ENCODE peak calls at places on chromosome 22, in ten cellular contexts. One of them, this sample, is unnamed.

GRCh38 chr22:45082795-45083194 is 73.0 kb upstream of the PHF21B start:
- DNase-seq in fibroblast of villous mesenchyme: no peak
- DNase-seq in CD8-positive, alpha-beta T cell: no peak
- DNase-seq in mammary epithelial cell: no peak
- DNase-seq in coronary artery: no peak
- DNase-seq in BJ: no peak
- DNase-seq in OCI-LY7: no peak
- DNase-seq in HCT116: no peak
- DNase-seq in foreskin fibroblast: no peak
- DNase-seq in WERI-Rb-1: no peak
- DNase-seq in this sample: no peak

GRCh38 chr22:45163074-45163416 is 680 bp upstream of the NUP50 start:
- DNase-seq in fibroblast of villous mesenchyme: peak
- DNase-seq in CD8-positive, alpha-beta T cell: no peak
- DNase-seq in mammary epithelial cell: peak
- DNase-seq in coronary artery: no peak
- DNase-seq in BJ: no peak
- DNase-seq in OCI-LY7: peak
- DNase-seq in HCT116: no peak
- DNase-seq in foreskin fibroblast: no peak
- DNase-seq in WERI-Rb-1: peak
- DNase-seq in this sample: peak

GRCh38 chr22:42022162-42022847 is 23.7 kb downstream of the WBP2NL start:
- DNase-seq in fibroblast of villous mesenchyme: no peak
- DNase-seq in CD8-positive, alpha-beta T cell: no peak
- DNase-seq in mammary epithelial cell: peak
- DNase-seq in coronary artery: no peak
- DNase-seq in BJ: no peak
- DNase-seq in OCI-LY7: peak
- DNase-seq in HCT116: no peak
- DNase-seq in foreskin fibroblast: no peak
- DNase-seq in WERI-Rb-1: no peak
- DNase-seq in this sample: peak

GRCh38 chr22:45720875-45721378 is 49.3 kb downstream of the ATXN10 start:
- DNase-seq in fibroblast of villous mesenchyme: no peak
- DNase-seq in CD8-positive, alpha-beta T cell: no peak
- DNase-seq in mammary epithelial cell: peak
- DNase-seq in coronary artery: no peak
- DNase-seq in BJ: no peak
- DNase-seq in OCI-LY7: no peak
- DNase-seq in HCT116: no peak
- DNase-seq in foreskin fibroblast: no peak
- DNase-seq in WERI-Rb-1: no peak
- DNase-seq in this sample: peak

GRCh38 chr22:31036671-31037550 is 44.2 kb upstream of the SMTN start:
- DNase-seq in fibroblast of villous mesenchyme: peak
- DNase-seq in CD8-positive, alpha-beta T cell: no peak
- DNase-seq in mammary epithelial cell: peak
- DNase-seq in coronary artery: no peak
- DNase-seq in BJ: peak
- DNase-seq in OCI-LY7: no peak
- DNase-seq in HCT116: no peak
- DNase-seq in foreskin fibroblast: peak
- DNase-seq in WERI-Rb-1: no peak
- DNase-seq in this sample: peak

GRCh38 chr22:41256254-41256897 is 15.6 kb upstream of the CHADL start:
- DNase-seq in fibroblast of villous mesenchyme: peak
- DNase-seq in CD8-positive, alpha-beta T cell: no peak
- DNase-seq in mammary epithelial cell: peak
- DNase-seq in coronary artery: no peak
- DNase-seq in BJ: peak
- DNase-seq in OCI-LY7: no peak
- DNase-seq in HCT116: no peak
- DNase-seq in foreskin fibroblast: peak
- DNase-seq in WERI-Rb-1: no peak
- DNase-seq in this sample: peak

GRCh38 chr22:31230871-31231621 is 18.9 kb downstream of the LIMK2 start:
- DNase-seq in fibroblast of villous mesenchyme: peak
- DNase-seq in CD8-positive, alpha-beta T cell: peak
- DNase-seq in mammary epithelial cell: peak
- DNase-seq in coronary artery: no peak
- DNase-seq in BJ: no peak
- DNase-seq in OCI-LY7: peak
- DNase-seq in HCT116: no peak
- DNase-seq in foreskin fibroblast: peak
- DNase-seq in WERI-Rb-1: peak
- DNase-seq in this sample: peak

GRCh38 chr22:20316217-20316843 is 3.5 kb downstream of the DGCR6L start:
- DNase-seq in fibroblast of villous mesenchyme: no peak
- DNase-seq in CD8-positive, alpha-beta T cell: no peak
- DNase-seq in mammary epithelial cell: no peak
- DNase-seq in coronary artery: peak
- DNase-seq in BJ: no peak
- DNase-seq in OCI-LY7: no peak
- DNase-seq in HCT116: no peak
- DNase-seq in foreskin fibroblast: no peak
- DNase-seq in WERI-Rb-1: no peak
- DNase-seq in this sample: no peak

GRCh38 chr22:19406846-19407245 is 24.7 kb downstream of the HIRA start:
- DNase-seq in fibroblast of villous mesenchyme: no peak
- DNase-seq in CD8-positive, alpha-beta T cell: no peak
- DNase-seq in mammary epithelial cell: no peak
- DNase-seq in coronary artery: no peak
- DNase-seq in BJ: no peak
- DNase-seq in OCI-LY7: no peak
- DNase-seq in HCT116: no peak
- DNase-seq in foreskin fibroblast: no peak
- DNase-seq in WERI-Rb-1: no peak
- DNase-seq in this sample: no peak

GRCh38 chr22:35435201-35435712 is 35.3 kb downstream of the MCM5 start:
- DNase-seq in fibroblast of villous mesenchyme: no peak
- DNase-seq in CD8-positive, alpha-beta T cell: no peak
- DNase-seq in mammary epithelial cell: no peak
- DNase-seq in coronary artery: no peak
- DNase-seq in BJ: no peak
- DNase-seq in OCI-LY7: no peak
- DNase-seq in HCT116: no peak
- DNase-seq in foreskin fibroblast: no peak
- DNase-seq in WERI-Rb-1: no peak
- DNase-seq in this sample: no peak

GRCh38 chr22:35432226-35432905 is 32.4 kb downstream of the MCM5 start:
- DNase-seq in fibroblast of villous mesenchyme: no peak
- DNase-seq in CD8-positive, alpha-beta T cell: no peak
- DNase-seq in mammary epithelial cell: no peak
- DNase-seq in coronary artery: no peak
- DNase-seq in BJ: no peak
- DNase-seq in OCI-LY7: no peak
- DNase-seq in HCT116: no peak
- DNase-seq in foreskin fibroblast: no peak
- DNase-seq in WERI-Rb-1: peak
- DNase-seq in this sample: no peak

GRCh38 chr22:35430897-35431322 is 31.0 kb downstream of the MCM5 start:
- DNase-seq in fibroblast of villous mesenchyme: peak
- DNase-seq in CD8-positive, alpha-beta T cell: peak
- DNase-seq in mammary epithelial cell: peak
- DNase-seq in coronary artery: peak
- DNase-seq in BJ: peak
- DNase-seq in OCI-LY7: peak
- DNase-seq in HCT116: peak
- DNase-seq in foreskin fibroblast: peak
- DNase-seq in WERI-Rb-1: peak
- DNase-seq in this sample: peak

GRCh38 chr22:35434061-35434750 is 34.3 kb downstream of the MCM5 start:
- DNase-seq in fibroblast of villous mesenchyme: no peak
- DNase-seq in CD8-positive, alpha-beta T cell: no peak
- DNase-seq in mammary epithelial cell: no peak
- DNase-seq in coronary artery: no peak
- DNase-seq in BJ: no peak
- DNase-seq in OCI-LY7: no peak
- DNase-seq in HCT116: no peak
- DNase-seq in foreskin fibroblast: no peak
- DNase-seq in WERI-Rb-1: no peak
- DNase-seq in this sample: no peak

DNA sequence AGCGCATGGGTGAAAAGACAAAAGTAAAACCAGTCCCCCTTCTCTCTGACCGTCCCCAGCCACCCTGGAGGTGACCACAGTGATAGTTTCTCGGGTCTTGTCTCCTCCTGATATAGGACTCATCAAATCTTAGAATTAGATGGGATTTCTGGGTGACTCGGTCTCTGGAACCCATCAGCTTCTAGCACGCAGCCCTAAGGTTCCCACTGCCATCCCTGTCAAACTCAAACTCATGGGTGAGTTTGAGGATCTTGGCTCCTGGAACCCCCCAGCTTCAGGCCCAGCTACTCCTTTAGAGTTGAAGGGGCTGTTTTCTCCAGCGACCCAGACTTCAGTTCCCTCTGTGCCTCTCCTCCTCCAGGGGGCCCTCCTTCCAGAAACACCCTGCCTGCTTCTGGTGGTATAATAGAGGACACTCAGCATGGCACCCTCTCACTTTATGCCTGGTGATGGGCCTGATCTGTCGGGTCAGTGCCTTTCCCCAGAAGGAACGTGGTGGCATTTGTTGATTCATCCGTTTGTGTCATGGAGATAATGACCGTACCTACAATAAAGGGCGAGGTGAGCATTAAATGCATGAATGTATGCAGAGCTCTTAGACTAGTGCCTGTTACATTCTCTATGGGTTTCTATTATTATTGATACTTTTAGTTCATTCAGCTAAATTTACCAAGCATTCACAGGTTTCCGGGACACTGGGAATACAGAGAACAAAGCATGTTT is 31.7 kb downstream of the MCM5 start:
- DNase-seq in fibroblast of villous mesenchyme: no peak
- DNase-seq in CD8-positive, alpha-beta T cell: no peak
- DNase-seq in mammary epithelial cell: no peak
- DNase-seq in coronary artery: no peak
- DNase-seq in BJ: no peak
- DNase-seq in OCI-LY7: no peak
- DNase-seq in HCT116: no peak
- DNase-seq in foreskin fibroblast: no peak
- DNase-seq in WERI-Rb-1: no peak
- DNase-seq in this sample: no peak
- TF ChIP-seq CTCF in fibroblast of villous mesenchyme: peak
- TF ChIP-seq CTCF in CD8-positive, alpha-beta T cell: no peak
- TF ChIP-seq CTCF in mammary epithelial cell: no peak
- TF ChIP-seq CTCF in coronary artery: no peak
- TF ChIP-seq CTCF in BJ: no peak
- TF ChIP-seq CTCF in OCI-LY7: no peak
- TF ChIP-seq CTCF in HCT116: no peak
- TF ChIP-seq CTCF in foreskin fibroblast: peak
- TF ChIP-seq CTCF in WERI-Rb-1: no peak
- TF ChIP-seq CTCF in this sample: no peak

GRCh38 chr22:48588151-48588880 is 1239.4 kb downstream of the BRD1 start:
- DNase-seq in fibroblast of villous mesenchyme: no peak
- DNase-seq in CD8-positive, alpha-beta T cell: no peak
- DNase-seq in mammary epithelial cell: no peak
- DNase-seq in coronary artery: no peak
- DNase-seq in BJ: no peak
- DNase-seq in OCI-LY7: no peak
- DNase-seq in HCT116: no peak
- DNase-seq in foreskin fibroblast: no peak
- DNase-seq in WERI-Rb-1: no peak
- DNase-seq in this sample: no peak
- H3K4me3 ChIP-seq in fibroblast of villous mesenchyme: no peak
- H3K4me3 ChIP-seq in CD8-positive, alpha-beta T cell: no peak
- H3K4me3 ChIP-seq in mammary epithelial cell: no peak
- H3K4me3 ChIP-seq in coronary artery: no peak
- H3K4me3 ChIP-seq in BJ: no peak
- H3K4me3 ChIP-seq in OCI-LY7: no peak
- H3K4me3 ChIP-seq in HCT116: no peak
- H3K4me3 ChIP-seq in foreskin fibroblast: no peak
- H3K4me3 ChIP-seq in WERI-Rb-1: no peak
- H3K4me3 ChIP-seq in this sample: no peak

GRCh38 chr22:40156001-40156516 is 21.7 kb upstream of the TNRC6B start:
- DNase-seq in fibroblast of villous mesenchyme: peak
- DNase-seq in CD8-positive, alpha-beta T cell: no peak
- DNase-seq in mammary epithelial cell: peak
- DNase-seq in coronary artery: no peak
- DNase-seq in BJ: no peak
- DNase-seq in OCI-LY7: no peak
- DNase-seq in HCT116: peak
- DNase-seq in foreskin fibroblast: peak
- DNase-seq in WERI-Rb-1: no peak
- DNase-seq in this sample: peak
- TF ChIP-seq CTCF in fibroblast of villous mesenchyme: peak
- TF ChIP-seq CTCF in CD8-positive, alpha-beta T cell: no peak
- TF ChIP-seq CTCF in mammary epithelial cell: no peak
- TF ChIP-seq CTCF in coronary artery: no peak
- TF ChIP-seq CTCF in BJ: peak
- TF ChIP-seq CTCF in OCI-LY7: peak
- TF ChIP-seq CTCF in HCT116: no peak
- TF ChIP-seq CTCF in foreskin fibroblast: peak
- TF ChIP-seq CTCF in WERI-Rb-1: peak
- TF ChIP-seq CTCF in this sample: peak

GRCh38 chr22:27745154-27745553 is 56.4 kb downstream of the MN1 start:
- DNase-seq in fibroblast of villous mesenchyme: no peak
- DNase-seq in CD8-positive, alpha-beta T cell: no peak
- DNase-seq in mammary epithelial cell: no peak
- DNase-seq in coronary artery: no peak
- DNase-seq in BJ: no peak
- DNase-seq in OCI-LY7: no peak
- DNase-seq in HCT116: no peak
- DNase-seq in foreskin fibroblast: no peak
- DNase-seq in WERI-Rb-1: no peak
- DNase-seq in this sample: no peak

GRCh38 chr22:27745809-27746208 is 55.7 kb downstream of the MN1 start:
- DNase-seq in fibroblast of villous mesenchyme: no peak
- DNase-seq in CD8-positive, alpha-beta T cell: no peak
- DNase-seq in mammary epithelial cell: no peak
- DNase-seq in coronary artery: no peak
- DNase-seq in BJ: no peak
- DNase-seq in OCI-LY7: no peak
- DNase-seq in HCT116: no peak
- DNase-seq in foreskin fibroblast: no peak
- DNase-seq in WERI-Rb-1: no peak
- DNase-seq in this sample: no peak

GRCh38 chr22:27737521-27737920 is 64.0 kb downstream of the MN1 start:
- DNase-seq in fibroblast of villous mesenchyme: no peak
- DNase-seq in CD8-positive, alpha-beta T cell: no peak
- DNase-seq in mammary epithelial cell: no peak
- DNase-seq in coronary artery: no peak
- DNase-seq in BJ: no peak
- DNase-seq in OCI-LY7: no peak
- DNase-seq in HCT116: no peak
- DNase-seq in foreskin fibroblast: no peak
- DNase-seq in WERI-Rb-1: no peak
- DNase-seq in this sample: no peak

DNA sequence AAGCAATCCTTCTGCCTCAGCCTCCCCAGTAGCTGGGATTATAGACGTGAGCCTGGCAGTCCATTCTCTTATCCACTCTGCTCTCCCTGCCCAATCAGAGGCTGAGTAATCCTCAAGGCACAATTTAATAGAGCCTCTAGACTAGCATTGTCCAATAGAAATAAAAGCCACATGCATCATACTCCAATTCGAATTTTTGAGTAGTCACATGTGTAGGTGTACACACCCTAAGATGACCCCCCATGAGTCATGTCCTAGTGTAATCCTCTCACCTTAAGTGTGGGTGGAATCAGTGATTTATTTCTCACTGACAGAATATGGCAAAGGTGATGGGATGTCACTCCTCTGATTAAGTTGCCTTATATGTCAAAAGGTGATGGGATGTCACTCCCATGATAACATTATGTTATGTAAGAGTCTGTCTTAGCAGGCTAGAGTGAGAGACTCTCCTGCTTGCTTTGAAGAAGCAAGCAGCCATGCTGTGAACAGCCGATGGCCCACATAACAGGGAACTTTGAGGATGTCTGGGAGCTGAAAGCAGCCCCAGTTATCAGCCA is 61.3 kb downstream of the MN1 start:
- DNase-seq in fibroblast of villous mesenchyme: no peak
- DNase-seq in CD8-positive, alpha-beta T cell: no peak
- DNase-seq in mammary epithelial cell: peak
- DNase-seq in coronary artery: no peak
- DNase-seq in BJ: no peak
- DNase-seq in OCI-LY7: no peak
- DNase-seq in HCT116: no peak
- DNase-seq in foreskin fibroblast: no peak
- DNase-seq in WERI-Rb-1: no peak
- DNase-seq in this sample: peak
- H3K4me3 ChIP-seq in fibroblast of villous mesenchyme: no peak
- H3K4me3 ChIP-seq in CD8-positive, alpha-beta T cell: no peak
- H3K4me3 ChIP-seq in mammary epithelial cell: no peak
- H3K4me3 ChIP-seq in coronary artery: no peak
- H3K4me3 ChIP-seq in BJ: no peak
- H3K4me3 ChIP-seq in OCI-LY7: no peak
- H3K4me3 ChIP-seq in HCT116: no peak
- H3K4me3 ChIP-seq in foreskin fibroblast: no peak
- H3K4me3 ChIP-seq in WERI-Rb-1: no peak
- H3K4me3 ChIP-seq in this sample: no peak

This sample was measured in epithelial cell of esophagus.